ENCODE peak calls at places on chromosomes 16 and 17, in eight cellular contexts. One of them, this sample, is unnamed.

GRCh38 chr16:79838860-79839259 is 238.3 kb upstream of the MAF start:
- DNase-seq in GM12878: no peak
- DNase-seq in neural progenitor cell: no peak
- DNase-seq in IMR-90: no peak
- DNase-seq in DND-41: no peak
- DNase-seq in PC-9: no peak
- DNase-seq in A549: no peak
- DNase-seq in endothelial cell of umbilical vein: no peak
- DNase-seq in this sample: peak; percentile 49

GRCh38 chr17:76337413-76337777 is 16.3 kb downstream of the PRPSAP1 start:
- DNase-seq in GM12878: no peak
- DNase-seq in neural progenitor cell: no peak
- DNase-seq in IMR-90: peak; percentile 18
- DNase-seq in DND-41: no peak
- DNase-seq in PC-9: no peak
- DNase-seq in A549: no peak
- DNase-seq in endothelial cell of umbilical vein: peak; percentile 30
- DNase-seq in this sample: no peak

GRCh38 chr16:89322381-89323119 is 105.0 kb downstream of the ZNF778 start:
- DNase-seq in GM12878: no peak
- DNase-seq in neural progenitor cell: peak; percentile 61
- DNase-seq in IMR-90: peak; percentile 82
- DNase-seq in DND-41: no peak
- DNase-seq in PC-9: peak; percentile 41
- DNase-seq in A549: peak; percentile 60
- DNase-seq in endothelial cell of umbilical vein: peak; percentile 68
- DNase-seq in this sample: peak; percentile 52

GRCh38 chr17:5418858-5419355 is 555 bp downstream of the NUP88 start:
- DNase-seq in GM12878: peak; percentile 84
- DNase-seq in neural progenitor cell: no peak
- DNase-seq in IMR-90: peak; percentile 39
- DNase-seq in DND-41: peak; percentile 42
- DNase-seq in PC-9: peak; percentile 59
- DNase-seq in A549: peak; percentile 34
- DNase-seq in endothelial cell of umbilical vein: peak; percentile 89
- DNase-seq in this sample: peak; percentile 78

GRCh38 chr16:86355951-86356350 is 154.4 kb upstream of the FOXF1 start:
- DNase-seq in GM12878: no peak
- DNase-seq in neural progenitor cell: no peak
- DNase-seq in IMR-90: no peak
- DNase-seq in DND-41: no peak
- DNase-seq in PC-9: no peak
- DNase-seq in A549: no peak
- DNase-seq in endothelial cell of umbilical vein: no peak
- DNase-seq in this sample: no peak

GRCh38 chr16:55280622-55281021 is 43.4 kb upstream of the IRX6 start:
- DNase-seq in GM12878: no peak
- DNase-seq in neural progenitor cell: no peak
- DNase-seq in IMR-90: no peak
- DNase-seq in DND-41: no peak
- DNase-seq in PC-9: no peak
- DNase-seq in A549: no peak
- DNase-seq in endothelial cell of umbilical vein: no peak
- DNase-seq in this sample: no peak

GRCh38 chr16:20369452-20370054 is 17.0 kb upstream of the UMOD start:
- DNase-seq in GM12878: no peak
- DNase-seq in neural progenitor cell: no peak
- DNase-seq in IMR-90: no peak
- DNase-seq in DND-41: no peak
- DNase-seq in PC-9: no peak
- DNase-seq in A549: no peak
- DNase-seq in endothelial cell of umbilical vein: no peak
- DNase-seq in this sample: no peak

GRCh38 chr17:7932483-7932891 is 481 bp downstream of the CNTROB start:
- DNase-seq in GM12878: no peak
- DNase-seq in neural progenitor cell: peak; percentile 59
- DNase-seq in IMR-90: peak; percentile 21
- DNase-seq in DND-41: no peak
- DNase-seq in PC-9: no peak
- DNase-seq in A549: peak; percentile 51
- DNase-seq in endothelial cell of umbilical vein: peak; percentile 48
- DNase-seq in this sample: peak; percentile 44

GRCh38 chr16:3188925-3189825 is 1.2 kb downstream of the OR1F1 start:
- DNase-seq in GM12878: no peak
- DNase-seq in neural progenitor cell: peak; percentile 75
- DNase-seq in IMR-90: peak; percentile 59
- DNase-seq in DND-41: no peak
- DNase-seq in PC-9: peak; percentile 59
- DNase-seq in A549: peak; percentile 91
- DNase-seq in endothelial cell of umbilical vein: peak; percentile 51
- DNase-seq in this sample: no peak

GRCh38 chr17:81711814-81712467 is at the start of gene SLC25A10:
- DNase-seq in GM12878: no peak
- DNase-seq in neural progenitor cell: peak; percentile 93
- DNase-seq in IMR-90: peak; percentile 64
- DNase-seq in DND-41: peak; percentile 75
- DNase-seq in PC-9: peak; percentile 96
- DNase-seq in A549: peak; percentile 87
- DNase-seq in endothelial cell of umbilical vein: peak; percentile 66
- DNase-seq in this sample: peak; percentile 93

GRCh38 chr17:81713556-81714411 is 1.7 kb downstream of the SLC25A10 start:
- DNase-seq in GM12878: no peak
- DNase-seq in neural progenitor cell: peak; percentile 62
- DNase-seq in IMR-90: no peak
- DNase-seq in DND-41: no peak
- DNase-seq in PC-9: peak; percentile 82
- DNase-seq in A549: no peak
- DNase-seq in endothelial cell of umbilical vein: no peak
- DNase-seq in this sample: peak; percentile 58

GRCh38 chr17:81713004-81713555 is 996 bp downstream of the SLC25A10 start:
- DNase-seq in GM12878: no peak
- DNase-seq in neural progenitor cell: no peak
- DNase-seq in IMR-90: no peak
- DNase-seq in DND-41: no peak
- DNase-seq in PC-9: peak; percentile 61
- DNase-seq in A549: no peak
- DNase-seq in endothelial cell of umbilical vein: no peak
- DNase-seq in this sample: no peak

GRCh38 chr17:81710514-81711308 is 1.4 kb upstream of the SLC25A10 start:
- DNase-seq in GM12878: no peak
- DNase-seq in neural progenitor cell: peak; percentile 49
- DNase-seq in IMR-90: no peak
- DNase-seq in DND-41: no peak
- DNase-seq in PC-9: no peak
- DNase-seq in A549: no peak
- DNase-seq in endothelial cell of umbilical vein: no peak
- DNase-seq in this sample: peak; percentile 41

DNA sequence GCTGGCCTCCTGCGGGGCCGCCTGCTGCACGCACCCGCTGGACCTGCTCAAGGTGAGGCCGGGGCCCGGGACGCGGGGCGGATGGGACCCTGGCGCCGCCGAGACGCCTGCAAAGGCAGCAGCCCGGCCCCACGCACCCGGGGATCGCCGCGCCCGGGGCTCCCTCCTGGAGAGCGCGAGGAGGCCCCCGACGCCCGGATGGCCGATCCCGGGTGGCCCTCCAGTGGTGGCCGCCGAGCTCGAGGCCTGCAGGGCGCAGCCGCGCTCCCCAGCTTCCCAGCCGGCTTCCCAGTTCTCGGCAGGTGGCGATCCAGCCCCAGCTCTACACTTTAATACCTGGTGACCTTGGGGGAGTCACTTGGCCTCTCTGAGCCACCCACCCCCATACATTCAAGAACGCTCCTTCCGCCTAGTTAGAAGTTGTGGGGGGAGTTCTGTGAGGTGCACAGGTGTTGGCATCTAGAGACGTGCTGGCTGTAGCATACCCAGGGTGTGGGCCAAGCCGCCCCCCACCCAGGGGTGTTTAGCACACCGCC is 452 bp downstream of the SLC25A10 start:
- DNase-seq in GM12878: no peak
- DNase-seq in neural progenitor cell: peak; percentile 60
- DNase-seq in IMR-90: no peak
- DNase-seq in DND-41: peak; percentile 39
- DNase-seq in PC-9: peak; percentile 64
- DNase-seq in A549: peak; percentile 63
- DNase-seq in endothelial cell of umbilical vein: no peak
- DNase-seq in this sample: peak; percentile 81
- TF ChIP-seq CTCF in GM12878: peak; percentile 13
- TF ChIP-seq CTCF in neural progenitor cell: peak; percentile 23
- TF ChIP-seq CTCF in IMR-90: peak; percentile 30
- TF ChIP-seq CTCF in DND-41: peak; percentile 37
- TF ChIP-seq CTCF in PC-9: no peak
- TF ChIP-seq CTCF in A549: peak; percentile 38
- TF ChIP-seq CTCF in endothelial cell of umbilical vein: peak; percentile 34
- TF ChIP-seq CTCF in this sample: no peak

GRCh38 chr17:44738214-44738906 is 20.4 kb upstream of the ADAM11 start:
- DNase-seq in GM12878: peak; percentile 17
- DNase-seq in neural progenitor cell: no peak
- DNase-seq in IMR-90: peak; percentile 49
- DNase-seq in DND-41: no peak
- DNase-seq in PC-9: no peak
- DNase-seq in A549: no peak
- DNase-seq in endothelial cell of umbilical vein: no peak
- DNase-seq in this sample: no peak
- H3K4me2 ChIP-seq in GM12878: no peak overlapping the region
- H3K4me2 ChIP-seq in neural progenitor cell: no peak overlapping the region
- H3K4me2 ChIP-seq in IMR-90: no peak overlapping the region
- H3K4me2 ChIP-seq in DND-41: no peak overlapping the region
- H3K4me2 ChIP-seq in PC-9: no peak overlapping the region
- H3K4me2 ChIP-seq in A549: no peak overlapping the region
- H3K4me2 ChIP-seq in endothelial cell of umbilical vein: no peak overlapping the region
- H3K4me2 ChIP-seq in this sample: no peak overlapping the region

GRCh38 chr17:40304464-40304863 is 4.5 kb upstream of the RARA start:
- DNase-seq in GM12878: no peak
- DNase-seq in neural progenitor cell: no peak
- DNase-seq in IMR-90: peak; percentile 87
- DNase-seq in DND-41: no peak
- DNase-seq in PC-9: no peak
- DNase-seq in A549: no peak
- DNase-seq in endothelial cell of umbilical vein: no peak
- DNase-seq in this sample: no peak

GRCh38 chr17:40303706-40304450 is 5.1 kb upstream of the RARA start:
- DNase-seq in GM12878: no peak
- DNase-seq in neural progenitor cell: no peak
- DNase-seq in IMR-90: peak; percentile 50
- DNase-seq in DND-41: no peak
- DNase-seq in PC-9: no peak
- DNase-seq in A549: no peak
- DNase-seq in endothelial cell of umbilical vein: no peak
- DNase-seq in this sample: peak; percentile 74

GRCh38 chr17:40298726-40299125 is 10.3 kb upstream of the RARA start:
- DNase-seq in GM12878: no peak
- DNase-seq in neural progenitor cell: no peak
- DNase-seq in IMR-90: peak; percentile 55
- DNase-seq in DND-41: no peak
- DNase-seq in PC-9: no peak
- DNase-seq in A549: no peak
- DNase-seq in endothelial cell of umbilical vein: no peak
- DNase-seq in this sample: no peak

GRCh38 chr17:40303009-40303657 is 5.8 kb upstream of the RARA start:
- DNase-seq in GM12878: no peak
- DNase-seq in neural progenitor cell: peak; percentile 63
- DNase-seq in IMR-90: peak; percentile 82
- DNase-seq in DND-41: peak; percentile 60
- DNase-seq in PC-9: no peak
- DNase-seq in A549: peak; percentile 71
- DNase-seq in endothelial cell of umbilical vein: peak; percentile 85
- DNase-seq in this sample: peak; percentile 80

DNA sequence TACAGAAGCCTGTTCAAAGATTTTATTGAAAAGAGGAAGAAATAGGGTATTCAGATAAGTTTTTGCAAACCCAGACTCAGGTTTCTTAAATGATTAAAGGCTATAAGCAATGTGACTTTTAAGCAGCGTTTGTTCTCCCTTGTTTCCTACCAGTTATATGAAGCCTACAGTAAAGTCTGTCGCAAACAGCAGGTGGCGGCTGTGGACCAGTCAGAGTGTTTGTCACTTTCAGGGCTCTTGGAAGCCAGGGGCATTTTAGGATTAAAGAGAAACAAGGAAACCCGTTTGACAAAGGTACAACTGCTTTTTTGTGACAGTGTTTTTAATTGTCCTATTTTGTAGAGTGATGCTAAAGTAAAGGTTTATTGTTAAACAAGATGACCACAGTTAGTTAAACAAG is 7.7 kb upstream of the RARA start:
- DNase-seq in GM12878: no peak
- DNase-seq in neural progenitor cell: no peak
- DNase-seq in IMR-90: no peak
- DNase-seq in DND-41: no peak
- DNase-seq in PC-9: no peak
- DNase-seq in A549: peak; percentile 46
- DNase-seq in endothelial cell of umbilical vein: no peak
- DNase-seq in this sample: no peak
- TF ChIP-seq CTCF in GM12878: peak; percentile 30
- TF ChIP-seq CTCF in neural progenitor cell: peak; percentile 31
- TF ChIP-seq CTCF in IMR-90: peak; percentile 26
- TF ChIP-seq CTCF in DND-41: peak; percentile 39
- TF ChIP-seq CTCF in PC-9: peak; percentile 47
- TF ChIP-seq CTCF in A549: peak; percentile 62
- TF ChIP-seq CTCF in endothelial cell of umbilical vein: peak; percentile 19
- TF ChIP-seq CTCF in this sample: peak; percentile 49

GRCh38 chr17:78599419-78599818 is 22.2 kb upstream of the DNAH17 start:
- DNase-seq in GM12878: no peak
- DNase-seq in neural progenitor cell: no peak
- DNase-seq in IMR-90: peak; percentile 8
- DNase-seq in DND-41: no peak
- DNase-seq in PC-9: no peak
- DNase-seq in A549: no peak
- DNase-seq in endothelial cell of umbilical vein: no peak
- DNase-seq in this sample: no peak
- H3K4me2 ChIP-seq in GM12878: no peak overlapping the region
- H3K4me2 ChIP-seq in neural progenitor cell: no peak overlapping the region
- H3K4me2 ChIP-seq in IMR-90: no peak overlapping the region
- H3K4me2 ChIP-seq in DND-41: no peak overlapping the region
- H3K4me2 ChIP-seq in PC-9: no peak overlapping the region
- H3K4me2 ChIP-seq in A549: no peak overlapping the region
- H3K4me2 ChIP-seq in endothelial cell of umbilical vein: no peak overlapping the region
- H3K4me2 ChIP-seq in this sample: no peak overlapping the region

This sample was measured in hepatocyte.